ENCODE peak calls at places on chromosomes 4 and X, in six cellular contexts. W is HCEC 1CT; H is NCI-H1105 treated with DMSO at 0.1 percent for 48 hours; C is activated T-helper 9 cell treated with anti-CD3 and anti-CD28 coated beads, Interleukin-2, amount 50 U/mL, for 16 hours; Q is activated CD4-positive, alpha-beta T cell treated with anti-CD3 and anti-CD28 coated beads for 36 hours; D is upper lobe of left lung. K is an unnamed sample.

GRCh38 chr4:150518559-150518958 is 63.4 kb upstream of the MAB21L2 start:
- DNase-seq in W (peak), D (no peak), C (no peak), Q (no peak), H (no peak), K (peak)

GRCh38 chr4:27790911-27791310 is 930.3 kb downstream of the STIM2 start:
- DNase-seq in W (no peak), Q (no peak), H (no peak), D (no peak), C (no peak), K (no peak)

GRCh38 chr4:19739101-19739651 is 512.5 kb upstream of the SLIT2 start:
- DNase-seq in W (peak), C (no peak), H (no peak), D (no peak), Q (no peak), K (peak)

GRCh38 chrX:45849261-45849660 is 648.6 kb upstream of the DIPK2B start:
- DNase-seq in H (peak), Q (peak), D (no peak), W (peak), C (no peak), K (peak)

GRCh38 chr4:55435136-55435535 is 39.4 kb downstream of the TMEM165 start:
- DNase-seq in C (no peak), D (no peak), Q (peak), H (no peak), W (no peak), K (no peak)

GRCh38 chr4:153345011-153345981 is 808 bp downstream of the MND1 start:
- DNase-seq in C (peak), W (peak), Q (peak), D (no peak), H (peak), K (peak)

GRCh38 chr4:15118281-15118680 is 116.0 kb downstream of the CPEB2 start:
- DNase-seq in H (no peak), Q (no peak), D (no peak), W (no peak), C (no peak), K (no peak)

GRCh38 chrX:41722816-41723215 is 1.2 kb upstream of the GPR82 start:
- DNase-seq in H (no peak), D (no peak), C (no peak), Q (no peak), W (peak), K (no peak)

GRCh38 chrX:18649498-18649951 is 22.4 kb downstream of the RS1 start:
- DNase-seq in Q (no peak), D (peak), W (no peak), C (no peak), H (no peak), K (no peak)

GRCh38 chr4:8601556-8601955 is 9.0 kb downstream of the CPZ start:
- DNase-seq in D (peak), Q (no peak), H (no peak), C (no peak), W (no peak), K (no peak)

GRCh38 chr4:10619220-10619619 is 65.3 kb downstream of the CLNK start:
- DNase-seq in Q (no peak), H (peak), C (no peak), D (no peak), W (no peak), K (no peak)

GRCh38 chr4:104815593-104816156 is 321.0 kb upstream of the CXXC4 start:
- DNase-seq in C (no peak), Q (no peak), W (no peak), D (no peak), H (no peak), K (no peak)

GRCh38 chr4:53763813-53764597 is 172.7 kb upstream of the LNX1 start:
- DNase-seq in C (no peak), H (no peak), W (peak), Q (no peak), D (peak), K (no peak)